ENCODE peak calls at places on chromosomes 4 and X, in ten cellular contexts. P, W, X, C, E, R, I, H, U and S are unnamed samples.

GRCh38 chr4:189202869-189203271 is 737.8 kb upstream of the FRG1 start:
- DNase-seq in U (no peak), I (no peak), R (no peak), X (no peak), E (no peak), H (no peak), W (no peak), C (no peak), P (no peak), S (no peak)

GRCh38 chrX:150854856-150855255 is 43.6 kb downstream of the CD99L2 start:
- DNase-seq in R (no peak), W (no peak), H (no peak), P (no peak), C (no peak), U (no peak), I (no peak), E (no peak), X (no peak), S (no peak)

GRCh38 chrX:19886888-19887531 is 390 bp downstream of the SH3KBP1 start:
- DNase-seq in H (peak), C (no peak), W (no peak), P (no peak), I (no peak), U (no peak), R (peak), E (peak), X (peak), S (no peak)

GRCh38 chrX:153303276-153304262 is 18.0 kb downstream of the PNMA6F start:
- DNase-seq in R (no peak), C (no peak), U (no peak), H (no peak), E (no peak), P (no peak), W (no peak), I (no peak), X (no peak), S (no peak)

GRCh38 chrX:153709726-153710674 is 14.2 kb downstream of the BCAP31 start:
- DNase-seq in X (no peak), E (no peak), C (no peak), U (no peak), W (no peak), I (no peak), P (no peak), R (no peak), H (no peak), S (no peak)

GRCh38 chr4:186807131-186807530 is 83.5 kb upstream of the FAT1 start:
- DNase-seq in I (no peak), E (no peak), U (no peak), X (no peak), W (no peak), P (no peak), C (no peak), H (no peak), R (no peak), S (no peak)

GRCh38 chr4:92455956-92456355 is 152.2 kb downstream of the GRID2 start:
- DNase-seq in H (no peak), U (no peak), C (no peak), R (no peak), I (no peak), P (no peak), E (no peak), W (no peak), X (no peak), S (no peak)

GRCh38 chr4:24984602-24985532 is 45.9 kb downstream of the LGI2 start:
- DNase-seq in H (no peak), E (no peak), C (no peak), P (no peak), W (no peak), I (no peak), X (no peak), R (no peak), U (no peak), S (no peak)

GRCh38 chr4:8906668-8906970 is 35.0 kb upstream of the HMX1 start:
- DNase-seq in U (peak), H (no peak), E (no peak), R (no peak), P (no peak), X (no peak), C (no peak), I (no peak), W (no peak), S (no peak)

GRCh38 chrX:11867610-11868345 is 109.7 kb downstream of the MSL3 start:
- DNase-seq in C (no peak), W (no peak), R (no peak), X (no peak), P (no peak), I (no peak), E (no peak), H (no peak), U (no peak), S (no peak)

GRCh38 chr4:113026556-113026955 is 22.9 kb upstream of the ANK2 start:
- DNase-seq in U (no peak), W (no peak), I (no peak), H (no peak), C (no peak), R (peak), E (no peak), X (no peak), P (no peak), S (no peak)

GRCh38 chr4:110195561-110196205 is 2.7 kb downstream of the ELOVL6 start:
- DNase-seq in H (no peak), W (no peak), X (no peak), P (no peak), C (no peak), E (no peak), R (no peak), I (no peak), U (no peak), S (no peak)

GRCh38 chr4:3663791-3664190 is 102.4 kb upstream of the ADRA2C start:
- DNase-seq in X (no peak), H (no peak), C (no peak), W (no peak), I (no peak), P (no peak), U (no peak), E (no peak), R (no peak), S (no peak)

GRCh38 chr4:47442980-47443379 is 20.5 kb downstream of the COMMD8 start:
- DNase-seq in U (no peak), R (no peak), H (no peak), C (no peak), I (peak), P (no peak), X (no peak), E (no peak), W (no peak), S (no peak)

GRCh38 chrX:15359701-15360100 is 24.4 kb upstream of the PIGA start:
- DNase-seq in X (no peak), E (no peak), P (no peak), R (no peak), U (no peak), C (no peak), I (no peak), H (no peak), W (no peak), S (no peak)

GRCh38 chr4:90030953-90031352 is 96.2 kb upstream of the CCSER1 start:
- DNase-seq in I (no peak), E (no peak), U (no peak), X (peak), H (no peak), P (no peak), R (no peak), W (no peak), C (no peak), S (no peak)

GRCh38 chr4:7021930-7022658 is 21.1 kb upstream of the TADA2B start:
- DNase-seq in C (no peak), E (no peak), W (no peak), R (peak), U (no peak), H (no peak), I (no peak), X (no peak), P (peak), S (no peak)

GRCh38 chr4:99811850-99812249 is 4.8 kb upstream of the DAPP1 start:
- DNase-seq in P (no peak), U (peak), W (no peak), X (peak), E (no peak), I (no peak), H (no peak), C (peak), R (no peak), S (peak)

GRCh38 chrX:48465336-48465933 is 4.6 kb downstream of the SLC38A5 start:
- DNase-seq in W (no peak), H (no peak), E (no peak), U (peak), C (no peak), X (no peak), I (no peak), R (peak), P (no peak), S (no peak)

GRCh38 chr4:169540774-169541173 is 71.6 kb downstream of the NEK1 start:
- DNase-seq in E (no peak), I (no peak), H (no peak), W (no peak), C (no peak), R (no peak), X (no peak), U (no peak), P (no peak), S (no peak)

GRCh38 chr4:123536225-123536624 is 139.6 kb downstream of the SPRY1 start:
- DNase-seq in I (no peak), C (no peak), U (no peak), E (no peak), R (no peak), W (no peak), H (no peak), P (no peak), X (no peak), S (no peak)

GRCh38 chrX:130645955-130646583 is 244.3 kb downstream of the RBMX2 start:
- DNase-seq in E (no peak), C (no peak), X (no peak), I (no peak), H (no peak), W (no peak), P (no peak), U (no peak), R (no peak), S (no peak)

GRCh38 chr4:142353149-142353738 is 492.9 kb downstream of the INPP4B start:
- DNase-seq in H (no peak), X (peak), C (no peak), R (no peak), I (no peak), U (peak), P (no peak), W (no peak), E (no peak), S (peak)

GRCh38 chrX:42754129-42754528 is 23.8 kb downstream of the PPP1R2C start:
- DNase-seq in E (no peak), R (no peak), I (no peak), C (no peak), U (no peak), W (no peak), X (no peak), H (no peak), P (no peak), S (no peak)

GRCh38 chr4:188934320-188934975 is 795.2 kb downstream of the TRIML1 start:
- DNase-seq in E (no peak), P (no peak), I (no peak), X (no peak), W (no peak), C (no peak), U (no peak), H (no peak), R (no peak), S (no peak)

GRCh38 chr4:147643616-147644015 is 26.4 kb downstream of the TMEM184C start:
- DNase-seq in X (no peak), W (no peak), H (no peak), C (no peak), I (no peak), P (no peak), R (no peak), U (no peak), E (no peak), S (no peak)

GRCh38 chr4:47122592-47123291 is 91.4 kb downstream of the GABRB1 start:
- DNase-seq in R (peak), C (peak), I (peak), P (no peak), E (no peak), U (peak), W (no peak), H (peak), X (peak), S (peak)

GRCh38 chrX:38806875-38807601 is 5.8 kb downstream of the MID1IP1 start:
- DNase-seq in P (no peak), R (no peak), W (no peak), C (no peak), X (no peak), U (peak), E (no peak), I (no peak), H (no peak), S (no peak)
- TF ChIP-seq POLR2A in P (no peak), R (no peak), W (no peak), C (no peak), X (no peak), U (peak), E (no peak), I (no peak), H (no peak), S (no peak)

GRCh38 chr4:80264825-80265224 is 1.6 kb upstream of the FGF5 start:
- DNase-seq in P (no peak), E (no peak), U (no peak), H (no peak), X (no peak), C (no peak), I (no peak), R (no peak), W (no peak), S (no peak)

GRCh38 chr4:80266902-80267380 is 477 bp downstream of the FGF5 start:
- DNase-seq in I (no peak), X (peak), R (no peak), H (no peak), C (no peak), W (no peak), P (no peak), E (no peak), U (no peak), S (no peak)

GRCh38 chr4:80268081-80268823 is 1.8 kb downstream of the FGF5 start:
- DNase-seq in U (no peak), X (no peak), W (no peak), H (no peak), R (no peak), C (no peak), E (no peak), I (no peak), P (no peak), S (no peak)

GRCh38 chr4:80265571-80266266 is 745 bp upstream of the FGF5 start:
- DNase-seq in E (no peak), W (no peak), C (no peak), X (no peak), R (no peak), P (no peak), U (no peak), H (no peak), I (no peak), S (no peak)

GRCh38 chr4:80266267-80266901 is at the start of gene FGF5:
- DNase-seq in U (peak), W (no peak), E (no peak), X (peak), I (no peak), P (no peak), C (peak), H (peak), R (peak), S (peak)
- TF ChIP-seq POLR2A in U (no peak), W (no peak), E (no peak), X (no peak), I (no peak), P (no peak), C (no peak), H (no peak), R (peak), S (no peak)

GRCh38 chr4:121688696-121689095 is 8.1 kb downstream of the ANXA5 start:
- DNase-seq in W (no peak), X (no peak), H (no peak), C (no peak), P (no peak), E (no peak), R (no peak), I (no peak), U (no peak), S (no peak)
- TF ChIP-seq POLR2A in W (no peak), X (no peak), H (no peak), C (no peak), P (no peak), E (no peak), R (no peak), I (no peak), U (no peak), S (no peak)

DNA sequence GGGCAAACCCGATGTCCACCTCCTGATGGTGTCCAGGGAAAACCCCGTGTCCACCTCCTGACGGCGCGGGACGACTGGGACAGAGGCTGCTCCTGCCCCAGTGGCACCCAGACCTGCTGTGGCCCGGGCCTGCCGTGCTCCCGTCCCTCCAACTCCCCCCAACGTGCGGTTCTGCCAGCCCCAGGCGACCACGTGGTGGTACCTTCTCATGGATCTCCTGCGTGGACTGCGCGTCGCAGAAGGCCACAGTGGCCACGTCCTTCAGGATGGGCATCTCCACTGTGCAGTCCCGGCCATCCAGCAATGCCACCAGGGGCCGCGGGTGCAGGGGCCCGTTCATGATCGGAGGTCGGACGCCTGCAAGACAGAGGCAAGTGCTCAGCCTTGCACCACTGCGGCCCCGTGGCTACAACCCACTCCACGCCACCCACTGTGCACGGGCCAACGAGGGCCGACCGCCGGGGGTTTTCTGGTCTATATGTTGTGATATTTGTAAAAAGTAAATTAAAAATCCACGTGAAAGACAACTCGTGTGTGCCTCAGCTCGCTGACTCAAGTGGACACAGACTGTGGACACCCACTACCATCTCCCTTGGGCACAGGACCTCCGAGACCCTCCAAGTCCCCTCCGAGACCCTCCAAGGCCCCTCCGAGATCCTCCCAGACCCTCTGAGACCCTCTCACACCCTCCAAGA is 10.8 kb downstream of the CTBP1 start:
- DNase-seq in X (no peak), U (no peak), E (no peak), P (no peak), H (peak), I (peak), R (no peak), W (no peak), C (no peak), S (no peak)
- TF ChIP-seq POLR2A in X (no peak), U (no peak), E (no peak), P (no peak), H (no peak), I (no peak), R (no peak), W (no peak), C (no peak), S (no peak)

GRCh38 chrX:102714994-102715393 is 2.7 kb downstream of the GPRASP2 start:
- DNase-seq in H (no peak), U (no peak), X (no peak), R (no peak), E (no peak), W (no peak), C (no peak), I (no peak), P (no peak), S (no peak)

GRCh38 chrX:102723456-102723855 is 2.9 kb downstream of the GPRASP3 start:
- DNase-seq in W (no peak), P (no peak), X (no peak), C (no peak), U (no peak), E (no peak), H (no peak), R (no peak), I (no peak), S (no peak)

GRCh38 chrX:102715967-102716366 is 3.7 kb downstream of the GPRASP2 start:
- DNase-seq in X (no peak), I (no peak), C (no peak), U (no peak), E (no peak), R (no peak), P (no peak), H (no peak), W (no peak), S (no peak)

DNA sequence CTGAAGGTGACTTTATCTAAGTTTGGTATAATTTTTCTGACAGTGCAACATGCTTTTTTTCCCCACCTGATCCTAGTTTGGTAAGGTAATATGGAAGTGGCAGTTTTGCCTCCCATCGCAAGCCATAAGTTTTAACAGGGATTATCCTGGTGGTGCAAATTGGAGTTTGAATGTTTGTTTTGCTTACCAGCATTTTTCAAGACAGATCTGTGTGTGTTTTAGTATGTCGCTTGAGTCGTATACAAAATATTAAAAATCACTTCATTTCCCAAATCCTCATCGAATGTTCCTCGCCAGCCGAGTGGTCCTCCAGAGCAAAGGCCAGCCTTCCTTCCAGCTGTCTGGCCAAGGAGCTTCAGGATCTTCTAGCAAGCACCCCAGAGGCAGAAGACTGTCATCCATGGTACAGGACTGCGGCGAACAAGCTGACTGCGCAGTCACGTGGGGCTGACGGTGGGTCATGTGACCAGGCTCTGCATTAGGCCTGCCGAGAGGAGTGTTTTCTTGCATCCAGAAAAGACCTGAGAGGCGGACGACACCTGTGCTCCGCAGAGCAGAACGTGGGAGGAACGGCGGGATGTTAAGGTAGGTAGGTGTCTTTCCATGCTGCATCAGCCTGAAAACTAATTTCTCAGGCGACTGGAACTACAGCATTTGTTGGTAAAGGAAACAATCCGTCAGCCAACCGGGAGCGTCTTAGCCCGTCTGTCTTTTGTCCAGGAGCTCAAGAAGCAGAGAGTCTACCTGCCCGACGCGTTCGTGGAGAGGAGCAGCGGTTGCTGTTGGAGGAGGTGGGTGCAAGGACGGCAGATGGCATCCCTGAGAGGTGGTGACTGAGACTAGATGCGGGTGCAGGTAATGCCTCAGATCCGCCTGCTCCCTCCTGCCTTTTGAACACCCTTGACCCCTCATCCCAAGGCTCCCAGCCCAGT is at the start of gene GPRASP3:
- DNase-seq in E (peak), C (peak), R (no peak), X (peak), W (peak), P (peak), I (peak), H (peak), U (peak), S (peak)
- TF ChIP-seq POLR2A in E (no peak), C (no peak), R (no peak), X (no peak), W (no peak), P (no peak), I (no peak), H (peak), U (peak), S (peak)